ENCODE peak calls at places on chromosome 12, in six cellular contexts. J, L, U, I, N and R are unnamed samples.
A peak's percentile ranks its signal among the peaks of the same experiment; 100 is the strongest.

GRCh38 chr12:41981758-41982157 is 162.9 kb downstream of the GXYLT1 start:
- DNase-seq in I (peak; percentile 16), L (no peak), U (no peak), J (no peak), N (no peak), R (peak; percentile 51)

GRCh38 chr12:50261654-50262053 is 21.7 kb downstream of the LIMA1 start:
- DNase-seq in L (no peak), J (no peak), N (no peak), I (peak; percentile 53), U (no peak), R (peak; percentile 59)

GRCh38 chr12:1603621-1604020 is 9.2 kb upstream of the FBXL14 start:
- DNase-seq in J (no peak), N (no peak), I (no peak), L (no peak), U (no peak), R (no peak)

GRCh38 chr12:54749191-54749818 is 101.1 kb upstream of the DCD start:
- DNase-seq in I (peak; percentile 60), L (no peak), J (peak; percentile 20), N (peak; percentile 53), U (no peak), R (peak; percentile 5)

GRCh38 chr12:118749656-118750055 is 231.7 kb upstream of the SRRM4 start:
- DNase-seq in J (no peak), I (no peak), L (no peak), N (no peak), U (no peak), R (no peak)

GRCh38 chr12:14664434-14665023 is 31.9 kb downstream of the GUCY2C start:
- DNase-seq in I (peak; percentile 50), N (no peak), J (no peak), U (no peak), L (no peak), R (peak; percentile 11)

GRCh38 chr12:79174656-79175055 is 310.1 kb downstream of the SYT1 start:
- DNase-seq in N (no peak), U (no peak), I (peak; percentile 64), L (no peak), J (no peak), R (peak; percentile 21)

GRCh38 chr12:54232790-54233189 is 44.0 kb upstream of the SMUG1 start:
- DNase-seq in U (no peak), N (no peak), J (no peak), L (no peak), I (peak; percentile 60), R (no peak)

GRCh38 chr12:94027561-94027960 is 120.8 kb upstream of the PLXNC1 start:
- DNase-seq in U (no peak), N (no peak), J (no peak), L (no peak), I (no peak), R (no peak)

GRCh38 chr12:82619644-82620043 is 67.1 kb upstream of the TMTC2 start:
- DNase-seq in J (no peak), I (no peak), U (no peak), N (no peak), L (no peak), R (no peak)

GRCh38 chr12:89731064-89731463 is 22.4 kb upstream of the ATP2B1 start:
- DNase-seq in N (no peak), U (no peak), L (no peak), J (no peak), I (peak; percentile 87), R (peak; percentile 37)

GRCh38 chr12:97335093-97335492 is 127.5 kb upstream of the RMST start:
- DNase-seq in U (no peak), L (no peak), N (no peak), I (no peak), J (no peak), R (no peak)

GRCh38 chr12:108696111-108696995 is 35.0 kb downstream of the CORO1C start:
- DNase-seq in J (no peak), U (no peak), I (peak; percentile 97), L (no peak), N (peak; percentile 44), R (peak; percentile 100)

GRCh38 chr12:116601524-116601923 is 42.3 kb downstream of the MAP1LC3B2 start:
- DNase-seq in L (no peak), J (peak; percentile 21), U (no peak), I (peak; percentile 88), N (no peak), R (peak; percentile 87)

GRCh38 chr12:131105736-131106356 is 152.1 kb downstream of the ADGRD1 start:
- DNase-seq in N (peak; percentile 64), U (peak; percentile 41), J (peak; percentile 71), I (no peak), L (no peak), R (no peak)

GRCh38 chr12:15590180-15590826 is 198.9 kb downstream of the EPS8 start:
- DNase-seq in L (no peak), U (no peak), J (peak; percentile 29), I (peak; percentile 78), N (peak; percentile 60), R (peak; percentile 70)

GRCh38 chr12:48002179-48002601 is 2.1 kb downstream of the COL2A1 start:
- DNase-seq in L (no peak), I (peak; percentile 7), N (no peak), U (no peak), J (no peak), R (no peak)

GRCh38 chr12:12890815-12891645 is at the start of gene GPRC5A:
- DNase-seq in U (peak; percentile 98), N (peak; percentile 48), J (peak; percentile 44), L (peak; percentile 76), I (peak; percentile 99), R (peak; percentile 98)

GRCh38 chr12:29743072-29743471 is 40.7 kb downstream of the TMTC1 start:
- DNase-seq in N (no peak), J (no peak), L (no peak), I (no peak), U (no peak), R (no peak)